ENCODE peak calls at places on chromosomes 11 and 22, in seven cellular contexts. One of them, this sample, is unnamed.

GRCh38 chr11:12085371-12086251 is 24.8 kb upstream of the MICAL2 start:
- DNase-seq in bronchial epithelial cell: no peak
- DNase-seq in suprapubic skin: no peak
- DNase-seq in RWPE1: no peak
- DNase-seq in stimulated activated CD4-positive, alpha-beta T cell treated with anti-CD3 and anti-CD28 coated beads, Interleukin-15, amount 100 ng/mL, for 24 hours: no peak
- DNase-seq in AG08395: no peak
- DNase-seq in spleen: no peak
- DNase-seq in this sample: no peak

GRCh38 chr11:95339554-95339953 is 108.6 kb upstream of the SESN3 start:
- DNase-seq in bronchial epithelial cell: peak
- DNase-seq in stimulated activated CD4-positive, alpha-beta T cell treated with anti-CD3 and anti-CD28 coated beads, Interleukin-15, amount 100 ng/mL, for 24 hours: no peak
- DNase-seq in AG08395: no peak
- DNase-seq in suprapubic skin: no peak
- DNase-seq in spleen: no peak
- DNase-seq in RWPE1: no peak
- DNase-seq in this sample: no peak

GRCh38 chr11:126328444-126328843 is 24.6 kb downstream of the DCPS start:
- DNase-seq in spleen: peak
- DNase-seq in bronchial epithelial cell: no peak
- DNase-seq in stimulated activated CD4-positive, alpha-beta T cell treated with anti-CD3 and anti-CD28 coated beads, Interleukin-15, amount 100 ng/mL, for 24 hours: no peak
- DNase-seq in suprapubic skin: no peak
- DNase-seq in AG08395: no peak
- DNase-seq in RWPE1: no peak
- DNase-seq in this sample: no peak

GRCh38 chr11:9462172-9462799 is 1.5 kb downstream of the ZNF143 start:
- DNase-seq in RWPE1: no peak
- DNase-seq in spleen: peak
- DNase-seq in suprapubic skin: no peak
- DNase-seq in bronchial epithelial cell: peak
- DNase-seq in stimulated activated CD4-positive, alpha-beta T cell treated with anti-CD3 and anti-CD28 coated beads, Interleukin-15, amount 100 ng/mL, for 24 hours: no peak
- DNase-seq in AG08395: no peak
- DNase-seq in this sample: no peak

GRCh38 chr22:34490911-34491310 is 570.6 kb upstream of the LARGE1 start:
- DNase-seq in suprapubic skin: no peak
- DNase-seq in AG08395: no peak
- DNase-seq in bronchial epithelial cell: no peak
- DNase-seq in RWPE1: no peak
- DNase-seq in stimulated activated CD4-positive, alpha-beta T cell treated with anti-CD3 and anti-CD28 coated beads, Interleukin-15, amount 100 ng/mL, for 24 hours: no peak
- DNase-seq in spleen: no peak
- DNase-seq in this sample: no peak

GRCh38 chr11:112396092-112396491 is 135.4 kb upstream of the PLET1 start:
- DNase-seq in AG08395: no peak
- DNase-seq in stimulated activated CD4-positive, alpha-beta T cell treated with anti-CD3 and anti-CD28 coated beads, Interleukin-15, amount 100 ng/mL, for 24 hours: no peak
- DNase-seq in bronchial epithelial cell: no peak
- DNase-seq in suprapubic skin: no peak
- DNase-seq in spleen: no peak
- DNase-seq in RWPE1: no peak
- DNase-seq in this sample: no peak

GRCh38 chr11:2538951-2539735 is 94.3 kb downstream of the KCNQ1 start:
- DNase-seq in bronchial epithelial cell: no peak
- DNase-seq in RWPE1: no peak
- DNase-seq in spleen: peak
- DNase-seq in AG08395: no peak
- DNase-seq in stimulated activated CD4-positive, alpha-beta T cell treated with anti-CD3 and anti-CD28 coated beads, Interleukin-15, amount 100 ng/mL, for 24 hours: no peak
- DNase-seq in suprapubic skin: peak
- DNase-seq in this sample: no peak

GRCh38 chr11:48107188-48107704 is 109.4 kb upstream of the OR4B1 start:
- DNase-seq in RWPE1: no peak
- DNase-seq in bronchial epithelial cell: peak
- DNase-seq in AG08395: peak
- DNase-seq in suprapubic skin: no peak
- DNase-seq in stimulated activated CD4-positive, alpha-beta T cell treated with anti-CD3 and anti-CD28 coated beads, Interleukin-15, amount 100 ng/mL, for 24 hours: peak
- DNase-seq in spleen: peak
- DNase-seq in this sample: peak

GRCh38 chr22:31867386-31868153 is 76.8 kb upstream of the YWHAH start:
- DNase-seq in spleen: no peak
- DNase-seq in suprapubic skin: no peak
- DNase-seq in stimulated activated CD4-positive, alpha-beta T cell treated with anti-CD3 and anti-CD28 coated beads, Interleukin-15, amount 100 ng/mL, for 24 hours: no peak
- DNase-seq in AG08395: no peak
- DNase-seq in RWPE1: no peak
- DNase-seq in bronchial epithelial cell: no peak
- DNase-seq in this sample: no peak

GRCh38 chr11:27699242-27699925 is 871 bp downstream of the BDNF start:
- DNase-seq in AG08395: no peak
- DNase-seq in bronchial epithelial cell: peak
- DNase-seq in spleen: no peak
- DNase-seq in stimulated activated CD4-positive, alpha-beta T cell treated with anti-CD3 and anti-CD28 coated beads, Interleukin-15, amount 100 ng/mL, for 24 hours: no peak
- DNase-seq in suprapubic skin: no peak
- DNase-seq in RWPE1: peak
- DNase-seq in this sample: no peak

GRCh38 chr22:40739723-40740122 is 60.4 kb downstream of the MCHR1 start:
- DNase-seq in bronchial epithelial cell: no peak
- DNase-seq in AG08395: peak
- DNase-seq in stimulated activated CD4-positive, alpha-beta T cell treated with anti-CD3 and anti-CD28 coated beads, Interleukin-15, amount 100 ng/mL, for 24 hours: no peak
- DNase-seq in RWPE1: no peak
- DNase-seq in suprapubic skin: no peak
- DNase-seq in spleen: no peak
- DNase-seq in this sample: no peak

GRCh38 chr22:43820671-43821305 is 8.7 kb upstream of the EFCAB6 start:
- DNase-seq in AG08395: no peak
- DNase-seq in spleen: no peak
- DNase-seq in stimulated activated CD4-positive, alpha-beta T cell treated with anti-CD3 and anti-CD28 coated beads, Interleukin-15, amount 100 ng/mL, for 24 hours: no peak
- DNase-seq in bronchial epithelial cell: no peak
- DNase-seq in suprapubic skin: no peak
- DNase-seq in RWPE1: no peak
- DNase-seq in this sample: no peak

GRCh38 chr22:24003887-24004286 is 1.4 kb downstream of the GSTT4 start:
- DNase-seq in suprapubic skin: no peak
- DNase-seq in RWPE1: no peak
- DNase-seq in spleen: no peak
- DNase-seq in stimulated activated CD4-positive, alpha-beta T cell treated with anti-CD3 and anti-CD28 coated beads, Interleukin-15, amount 100 ng/mL, for 24 hours: no peak
- DNase-seq in AG08395: no peak
- DNase-seq in bronchial epithelial cell: no peak
- DNase-seq in this sample: no peak

GRCh38 chr11:120547871-120548681 is 36.5 kb downstream of the GRIK4 start:
- DNase-seq in spleen: peak
- DNase-seq in RWPE1: peak
- DNase-seq in suprapubic skin: no peak
- DNase-seq in AG08395: peak
- DNase-seq in stimulated activated CD4-positive, alpha-beta T cell treated with anti-CD3 and anti-CD28 coated beads, Interleukin-15, amount 100 ng/mL, for 24 hours: no peak
- DNase-seq in bronchial epithelial cell: peak
- DNase-seq in this sample: no peak

GRCh38 chr22:21038405-21038804 is 6.0 kb upstream of the SLC7A4 start:
- DNase-seq in RWPE1: no peak
- DNase-seq in bronchial epithelial cell: no peak
- DNase-seq in stimulated activated CD4-positive, alpha-beta T cell treated with anti-CD3 and anti-CD28 coated beads, Interleukin-15, amount 100 ng/mL, for 24 hours: no peak
- DNase-seq in spleen: peak
- DNase-seq in AG08395: no peak
- DNase-seq in suprapubic skin: no peak
- DNase-seq in this sample: no peak

GRCh38 chr11:11077898-11078297 is 220.0 kb upstream of the ZBED5 start:
- DNase-seq in suprapubic skin: no peak
- DNase-seq in spleen: no peak
- DNase-seq in AG08395: no peak
- DNase-seq in RWPE1: no peak
- DNase-seq in stimulated activated CD4-positive, alpha-beta T cell treated with anti-CD3 and anti-CD28 coated beads, Interleukin-15, amount 100 ng/mL, for 24 hours: no peak
- DNase-seq in bronchial epithelial cell: no peak
- DNase-seq in this sample: no peak

GRCh38 chr11:71309611-71310010 is 57.2 kb upstream of the SHANK2 start:
- DNase-seq in RWPE1: no peak
- DNase-seq in spleen: peak
- DNase-seq in stimulated activated CD4-positive, alpha-beta T cell treated with anti-CD3 and anti-CD28 coated beads, Interleukin-15, amount 100 ng/mL, for 24 hours: no peak
- DNase-seq in AG08395: no peak
- DNase-seq in suprapubic skin: peak
- DNase-seq in bronchial epithelial cell: no peak
- DNase-seq in this sample: peak

GRCh38 chr11:43923327-43924111 is 18.9 kb upstream of the C11orf96 start:
- DNase-seq in spleen: no peak
- DNase-seq in RWPE1: no peak
- DNase-seq in stimulated activated CD4-positive, alpha-beta T cell treated with anti-CD3 and anti-CD28 coated beads, Interleukin-15, amount 100 ng/mL, for 24 hours: no peak
- DNase-seq in suprapubic skin: no peak
- DNase-seq in bronchial epithelial cell: peak
- DNase-seq in AG08395: peak
- DNase-seq in this sample: no peak

GRCh38 chr22:47963660-47964059 is 1201.2 kb downstream of the TBC1D22A start:
- DNase-seq in AG08395: no peak
- DNase-seq in spleen: no peak
- DNase-seq in stimulated activated CD4-positive, alpha-beta T cell treated with anti-CD3 and anti-CD28 coated beads, Interleukin-15, amount 100 ng/mL, for 24 hours: no peak
- DNase-seq in RWPE1: no peak
- DNase-seq in suprapubic skin: no peak
- DNase-seq in bronchial epithelial cell: no peak
- DNase-seq in this sample: no peak

GRCh38 chr22:42401562-42402334 is 30.5 kb downstream of the NFAM1 start:
- DNase-seq in suprapubic skin: no peak
- DNase-seq in bronchial epithelial cell: peak
- DNase-seq in spleen: no peak
- DNase-seq in AG08395: no peak
- DNase-seq in stimulated activated CD4-positive, alpha-beta T cell treated with anti-CD3 and anti-CD28 coated beads, Interleukin-15, amount 100 ng/mL, for 24 hours: no peak
- DNase-seq in RWPE1: no peak
- DNase-seq in this sample: no peak

GRCh38 chr11:61193596-61193995 is 9.7 kb upstream of the PGA3 start:
- DNase-seq in bronchial epithelial cell: no peak
- DNase-seq in RWPE1: no peak
- DNase-seq in AG08395: no peak
- DNase-seq in suprapubic skin: no peak
- DNase-seq in spleen: no peak
- DNase-seq in stimulated activated CD4-positive, alpha-beta T cell treated with anti-CD3 and anti-CD28 coated beads, Interleukin-15, amount 100 ng/mL, for 24 hours: no peak
- DNase-seq in this sample: no peak

GRCh38 chr11:33778682-33779081 is 4.4 kb upstream of the FBXO3 start:
- DNase-seq in suprapubic skin: no peak
- DNase-seq in RWPE1: no peak
- DNase-seq in stimulated activated CD4-positive, alpha-beta T cell treated with anti-CD3 and anti-CD28 coated beads, Interleukin-15, amount 100 ng/mL, for 24 hours: no peak
- DNase-seq in bronchial epithelial cell: no peak
- DNase-seq in AG08395: peak
- DNase-seq in spleen: no peak
- DNase-seq in this sample: no peak

GRCh38 chr11:10573028-10573427 is 4.6 kb upstream of the LYVE1 start:
- DNase-seq in stimulated activated CD4-positive, alpha-beta T cell treated with anti-CD3 and anti-CD28 coated beads, Interleukin-15, amount 100 ng/mL, for 24 hours: no peak
- DNase-seq in spleen: no peak
- DNase-seq in suprapubic skin: no peak
- DNase-seq in bronchial epithelial cell: no peak
- DNase-seq in RWPE1: no peak
- DNase-seq in AG08395: no peak
- DNase-seq in this sample: no peak

GRCh38 chr11:120236169-120237107 is 3.5 kb upstream of the POU2F3 start:
- DNase-seq in AG08395: no peak
- DNase-seq in stimulated activated CD4-positive, alpha-beta T cell treated with anti-CD3 and anti-CD28 coated beads, Interleukin-15, amount 100 ng/mL, for 24 hours: no peak
- DNase-seq in suprapubic skin: no peak
- DNase-seq in bronchial epithelial cell: peak
- DNase-seq in RWPE1: peak
- DNase-seq in spleen: no peak
- DNase-seq in this sample: peak

GRCh38 chr22:21699643-21700042 is 33.8 kb downstream of the PPIL2 start:
- DNase-seq in stimulated activated CD4-positive, alpha-beta T cell treated with anti-CD3 and anti-CD28 coated beads, Interleukin-15, amount 100 ng/mL, for 24 hours: no peak
- DNase-seq in suprapubic skin: no peak
- DNase-seq in AG08395: no peak
- DNase-seq in bronchial epithelial cell: no peak
- DNase-seq in RWPE1: no peak
- DNase-seq in spleen: no peak
- DNase-seq in this sample: no peak

GRCh38 chr11:1368966-1369365 is 20.8 kb upstream of the BRSK2 start:
- DNase-seq in AG08395: no peak
- DNase-seq in spleen: no peak
- DNase-seq in stimulated activated CD4-positive, alpha-beta T cell treated with anti-CD3 and anti-CD28 coated beads, Interleukin-15, amount 100 ng/mL, for 24 hours: no peak
- DNase-seq in RWPE1: no peak
- DNase-seq in bronchial epithelial cell: no peak
- DNase-seq in suprapubic skin: no peak
- DNase-seq in this sample: no peak

GRCh38 chr22:27677895-27678458 is 123.6 kb downstream of the MN1 start:
- DNase-seq in bronchial epithelial cell: no peak
- DNase-seq in stimulated activated CD4-positive, alpha-beta T cell treated with anti-CD3 and anti-CD28 coated beads, Interleukin-15, amount 100 ng/mL, for 24 hours: no peak
- DNase-seq in RWPE1: no peak
- DNase-seq in spleen: peak
- DNase-seq in suprapubic skin: no peak
- DNase-seq in AG08395: peak
- DNase-seq in this sample: no peak

GRCh38 chr11:93648168-93648567 is 13.3 kb upstream of the CEP295 start:
- DNase-seq in stimulated activated CD4-positive, alpha-beta T cell treated with anti-CD3 and anti-CD28 coated beads, Interleukin-15, amount 100 ng/mL, for 24 hours: no peak
- DNase-seq in bronchial epithelial cell: peak
- DNase-seq in suprapubic skin: no peak
- DNase-seq in spleen: no peak
- DNase-seq in AG08395: no peak
- DNase-seq in RWPE1: no peak
- DNase-seq in this sample: peak

GRCh38 chr11:77203901-77204755 is 76.1 kb downstream of the MYO7A start:
- DNase-seq in RWPE1: no peak
- DNase-seq in bronchial epithelial cell: no peak
- DNase-seq in spleen: peak
- DNase-seq in suprapubic skin: no peak
- DNase-seq in stimulated activated CD4-positive, alpha-beta T cell treated with anti-CD3 and anti-CD28 coated beads, Interleukin-15, amount 100 ng/mL, for 24 hours: no peak
- DNase-seq in AG08395: no peak
- DNase-seq in this sample: no peak

GRCh38 chr11:122746050-122746478 is 90.5 kb downstream of the UBASH3B start:
- DNase-seq in stimulated activated CD4-positive, alpha-beta T cell treated with anti-CD3 and anti-CD28 coated beads, Interleukin-15, amount 100 ng/mL, for 24 hours: peak
- DNase-seq in AG08395: no peak
- DNase-seq in suprapubic skin: no peak
- DNase-seq in bronchial epithelial cell: no peak
- DNase-seq in RWPE1: no peak
- DNase-seq in spleen: no peak
- DNase-seq in this sample: peak

GRCh38 chr22:29205598-29206371 is at the start of gene EMID1:
- DNase-seq in bronchial epithelial cell: no peak
- DNase-seq in stimulated activated CD4-positive, alpha-beta T cell treated with anti-CD3 and anti-CD28 coated beads, Interleukin-15, amount 100 ng/mL, for 24 hours: peak
- DNase-seq in AG08395: peak
- DNase-seq in spleen: peak
- DNase-seq in RWPE1: no peak
- DNase-seq in suprapubic skin: no peak
- DNase-seq in this sample: no peak

GRCh38 chr22:46770151-46770641 is 7.7 kb downstream of the TBC1D22A start:
- DNase-seq in bronchial epithelial cell: no peak
- DNase-seq in spleen: peak
- DNase-seq in stimulated activated CD4-positive, alpha-beta T cell treated with anti-CD3 and anti-CD28 coated beads, Interleukin-15, amount 100 ng/mL, for 24 hours: no peak
- DNase-seq in AG08395: no peak
- DNase-seq in suprapubic skin: no peak
- DNase-seq in RWPE1: no peak
- DNase-seq in this sample: no peak

GRCh38 chr22:48489551-48490512 is 1337.8 kb downstream of the BRD1 start:
- DNase-seq in suprapubic skin: peak
- DNase-seq in spleen: peak
- DNase-seq in stimulated activated CD4-positive, alpha-beta T cell treated with anti-CD3 and anti-CD28 coated beads, Interleukin-15, amount 100 ng/mL, for 24 hours: no peak
- DNase-seq in AG08395: peak
- DNase-seq in RWPE1: no peak
- DNase-seq in bronchial epithelial cell: no peak
- DNase-seq in this sample: no peak

GRCh38 chr22:28029962-28030361 is 110.9 kb upstream of the PITPNB start:
- DNase-seq in AG08395: no peak
- DNase-seq in spleen: peak
- DNase-seq in suprapubic skin: no peak
- DNase-seq in bronchial epithelial cell: no peak
- DNase-seq in stimulated activated CD4-positive, alpha-beta T cell treated with anti-CD3 and anti-CD28 coated beads, Interleukin-15, amount 100 ng/mL, for 24 hours: no peak
- DNase-seq in RWPE1: no peak
- DNase-seq in this sample: no peak

GRCh38 chr11:40722179-40722795 is 737.2 kb downstream of the LRRC4C start:
- DNase-seq in bronchial epithelial cell: peak
- DNase-seq in stimulated activated CD4-positive, alpha-beta T cell treated with anti-CD3 and anti-CD28 coated beads, Interleukin-15, amount 100 ng/mL, for 24 hours: peak
- DNase-seq in suprapubic skin: no peak
- DNase-seq in AG08395: no peak
- DNase-seq in spleen: no peak
- DNase-seq in RWPE1: peak
- DNase-seq in this sample: peak

GRCh38 chr11:77026743-77027142 is 7.5 kb upstream of the B3GNT6 start:
- DNase-seq in bronchial epithelial cell: no peak
- DNase-seq in suprapubic skin: no peak
- DNase-seq in spleen: no peak
- DNase-seq in stimulated activated CD4-positive, alpha-beta T cell treated with anti-CD3 and anti-CD28 coated beads, Interleukin-15, amount 100 ng/mL, for 24 hours: no peak
- DNase-seq in AG08395: no peak
- DNase-seq in RWPE1: no peak
- DNase-seq in this sample: no peak

GRCh38 chr11:58575377-58576020 is at the start of gene LPXN:
- DNase-seq in suprapubic skin: no peak
- DNase-seq in RWPE1: no peak
- DNase-seq in stimulated activated CD4-positive, alpha-beta T cell treated with anti-CD3 and anti-CD28 coated beads, Interleukin-15, amount 100 ng/mL, for 24 hours: peak
- DNase-seq in AG08395: peak
- DNase-seq in spleen: no peak
- DNase-seq in bronchial epithelial cell: peak
- DNase-seq in this sample: peak